ENCODE peak calls at places on chromosome 5, in ten cellular contexts. One of them, this sample, is unnamed.

GRCh38 chr5:139896718-139897117 is 101.1 kb downstream of the PSD2 start:
- DNase-seq in stimulated activated naive CD8-positive, alpha-beta T cell treated with anti-CD3 and anti-CD28 coated beads, Interleukin-15, Interleukin-2, amounts not matched to agents 100 U/mL and 50 U/mL, for 24 hours: no peak
- DNase-seq in ecto neural progenitor cell: no peak
- DNase-seq in NCI-H1105 treated with DMSO at 0.1 percent for 48 hours: no peak
- DNase-seq in WTC11: no peak
- DNase-seq in progenitor cell of endocrine pancreas: no peak
- DNase-seq in fibroblast of pulmonary artery: no peak
- DNase-seq in activated CD8-positive, alpha-beta memory T cell treated with anti-CD3 and anti-CD28 coated beads for 1 hour: no peak
- DNase-seq in T-helper 2 cell: no peak
- DNase-seq in neuronal stem cell: no peak
- DNase-seq in this sample: no peak

GRCh38 chr5:32014345-32014744 is 159.8 kb downstream of the GOLPH3 start:
- DNase-seq in stimulated activated naive CD8-positive, alpha-beta T cell treated with anti-CD3 and anti-CD28 coated beads, Interleukin-15, Interleukin-2, amounts not matched to agents 100 U/mL and 50 U/mL, for 24 hours: no peak
- DNase-seq in ecto neural progenitor cell: no peak
- DNase-seq in NCI-H1105 treated with DMSO at 0.1 percent for 48 hours: no peak
- DNase-seq in WTC11: no peak
- DNase-seq in progenitor cell of endocrine pancreas: no peak
- DNase-seq in fibroblast of pulmonary artery: no peak
- DNase-seq in activated CD8-positive, alpha-beta memory T cell treated with anti-CD3 and anti-CD28 coated beads for 1 hour: no peak
- DNase-seq in T-helper 2 cell: no peak
- DNase-seq in neuronal stem cell: no peak
- DNase-seq in this sample: no peak

GRCh38 chr5:139078345-139078744 is 119.8 kb downstream of the SIL1 start:
- DNase-seq in stimulated activated naive CD8-positive, alpha-beta T cell treated with anti-CD3 and anti-CD28 coated beads, Interleukin-15, Interleukin-2, amounts not matched to agents 100 U/mL and 50 U/mL, for 24 hours: no peak
- DNase-seq in ecto neural progenitor cell: no peak
- DNase-seq in NCI-H1105 treated with DMSO at 0.1 percent for 48 hours: no peak
- DNase-seq in WTC11: no peak
- DNase-seq in progenitor cell of endocrine pancreas: no peak
- DNase-seq in fibroblast of pulmonary artery: no peak
- DNase-seq in activated CD8-positive, alpha-beta memory T cell treated with anti-CD3 and anti-CD28 coated beads for 1 hour: no peak
- DNase-seq in T-helper 2 cell: no peak
- DNase-seq in neuronal stem cell: no peak
- DNase-seq in this sample: no peak

GRCh38 chr5:8615142-8615858 is 746.4 kb downstream of the MTRR start:
- DNase-seq in stimulated activated naive CD8-positive, alpha-beta T cell treated with anti-CD3 and anti-CD28 coated beads, Interleukin-15, Interleukin-2, amounts not matched to agents 100 U/mL and 50 U/mL, for 24 hours: no peak
- DNase-seq in ecto neural progenitor cell: no peak
- DNase-seq in NCI-H1105 treated with DMSO at 0.1 percent for 48 hours: no peak
- DNase-seq in WTC11: no peak
- DNase-seq in progenitor cell of endocrine pancreas: no peak
- DNase-seq in fibroblast of pulmonary artery: no peak
- DNase-seq in activated CD8-positive, alpha-beta memory T cell treated with anti-CD3 and anti-CD28 coated beads for 1 hour: no peak
- DNase-seq in T-helper 2 cell: no peak
- DNase-seq in neuronal stem cell: no peak
- DNase-seq in this sample: no peak

GRCh38 chr5:110262754-110263153 is 463.7 kb downstream of the TMEM232 start:
- DNase-seq in stimulated activated naive CD8-positive, alpha-beta T cell treated with anti-CD3 and anti-CD28 coated beads, Interleukin-15, Interleukin-2, amounts not matched to agents 100 U/mL and 50 U/mL, for 24 hours: no peak
- DNase-seq in ecto neural progenitor cell: no peak
- DNase-seq in NCI-H1105 treated with DMSO at 0.1 percent for 48 hours: no peak
- DNase-seq in WTC11: no peak
- DNase-seq in progenitor cell of endocrine pancreas: no peak
- DNase-seq in fibroblast of pulmonary artery: peak; percentile 0
- DNase-seq in activated CD8-positive, alpha-beta memory T cell treated with anti-CD3 and anti-CD28 coated beads for 1 hour: no peak
- DNase-seq in T-helper 2 cell: no peak
- DNase-seq in neuronal stem cell: no peak
- DNase-seq in this sample: peak; percentile 59

GRCh38 chr5:16741007-16741406 is 124.2 kb upstream of the RETREG1 start:
- DNase-seq in stimulated activated naive CD8-positive, alpha-beta T cell treated with anti-CD3 and anti-CD28 coated beads, Interleukin-15, Interleukin-2, amounts not matched to agents 100 U/mL and 50 U/mL, for 24 hours: no peak
- DNase-seq in ecto neural progenitor cell: no peak
- DNase-seq in NCI-H1105 treated with DMSO at 0.1 percent for 48 hours: no peak
- DNase-seq in WTC11: no peak
- DNase-seq in progenitor cell of endocrine pancreas: no peak
- DNase-seq in fibroblast of pulmonary artery: peak; percentile 69
- DNase-seq in activated CD8-positive, alpha-beta memory T cell treated with anti-CD3 and anti-CD28 coated beads for 1 hour: no peak
- DNase-seq in T-helper 2 cell: no peak
- DNase-seq in neuronal stem cell: no peak
- DNase-seq in this sample: peak; percentile 39

GRCh38 chr5:963673-964531 is 44.7 kb upstream of the NKD2 start:
- DNase-seq in stimulated activated naive CD8-positive, alpha-beta T cell treated with anti-CD3 and anti-CD28 coated beads, Interleukin-15, Interleukin-2, amounts not matched to agents 100 U/mL and 50 U/mL, for 24 hours: peak; percentile 45
- DNase-seq in ecto neural progenitor cell: no peak
- DNase-seq in NCI-H1105 treated with DMSO at 0.1 percent for 48 hours: no peak
- DNase-seq in WTC11: no peak
- DNase-seq in progenitor cell of endocrine pancreas: no peak
- DNase-seq in fibroblast of pulmonary artery: peak; percentile 98
- DNase-seq in activated CD8-positive, alpha-beta memory T cell treated with anti-CD3 and anti-CD28 coated beads for 1 hour: no peak
- DNase-seq in T-helper 2 cell: peak; percentile 27
- DNase-seq in neuronal stem cell: no peak
- DNase-seq in this sample: peak; percentile 49

GRCh38 chr5:102666164-102666951 is 88.7 kb upstream of the PAM start:
- DNase-seq in stimulated activated naive CD8-positive, alpha-beta T cell treated with anti-CD3 and anti-CD28 coated beads, Interleukin-15, Interleukin-2, amounts not matched to agents 100 U/mL and 50 U/mL, for 24 hours: no peak
- DNase-seq in ecto neural progenitor cell: peak; percentile 66
- DNase-seq in NCI-H1105 treated with DMSO at 0.1 percent for 48 hours: peak; percentile 60
- DNase-seq in WTC11: no peak
- DNase-seq in progenitor cell of endocrine pancreas: no peak
- DNase-seq in fibroblast of pulmonary artery: no peak
- DNase-seq in activated CD8-positive, alpha-beta memory T cell treated with anti-CD3 and anti-CD28 coated beads for 1 hour: no peak
- DNase-seq in T-helper 2 cell: no peak
- DNase-seq in neuronal stem cell: peak; percentile 33
- DNase-seq in this sample: peak; percentile 57

GRCh38 chr5:172858511-172858989 is 24.5 kb downstream of the ERGIC1 start:
- DNase-seq in stimulated activated naive CD8-positive, alpha-beta T cell treated with anti-CD3 and anti-CD28 coated beads, Interleukin-15, Interleukin-2, amounts not matched to agents 100 U/mL and 50 U/mL, for 24 hours: no peak
- DNase-seq in ecto neural progenitor cell: no peak
- DNase-seq in NCI-H1105 treated with DMSO at 0.1 percent for 48 hours: no peak
- DNase-seq in WTC11: no peak
- DNase-seq in progenitor cell of endocrine pancreas: no peak
- DNase-seq in fibroblast of pulmonary artery: no peak
- DNase-seq in activated CD8-positive, alpha-beta memory T cell treated with anti-CD3 and anti-CD28 coated beads for 1 hour: no peak
- DNase-seq in T-helper 2 cell: no peak
- DNase-seq in neuronal stem cell: no peak
- DNase-seq in this sample: no peak

GRCh38 chr5:72248352-72249032 is 71.5 kb downstream of the MRPS27 start:
- DNase-seq in stimulated activated naive CD8-positive, alpha-beta T cell treated with anti-CD3 and anti-CD28 coated beads, Interleukin-15, Interleukin-2, amounts not matched to agents 100 U/mL and 50 U/mL, for 24 hours: no peak
- DNase-seq in ecto neural progenitor cell: no peak
- DNase-seq in NCI-H1105 treated with DMSO at 0.1 percent for 48 hours: peak; percentile 17
- DNase-seq in WTC11: no peak
- DNase-seq in progenitor cell of endocrine pancreas: no peak
- DNase-seq in fibroblast of pulmonary artery: peak; percentile 91
- DNase-seq in activated CD8-positive, alpha-beta memory T cell treated with anti-CD3 and anti-CD28 coated beads for 1 hour: no peak
- DNase-seq in T-helper 2 cell: no peak
- DNase-seq in neuronal stem cell: no peak
- DNase-seq in this sample: peak; percentile 86

GRCh38 chr5:153476767-153477166 is 13.7 kb upstream of the GRIA1 start:
- DNase-seq in stimulated activated naive CD8-positive, alpha-beta T cell treated with anti-CD3 and anti-CD28 coated beads, Interleukin-15, Interleukin-2, amounts not matched to agents 100 U/mL and 50 U/mL, for 24 hours: no peak
- DNase-seq in ecto neural progenitor cell: no peak
- DNase-seq in NCI-H1105 treated with DMSO at 0.1 percent for 48 hours: no peak
- DNase-seq in WTC11: no peak
- DNase-seq in progenitor cell of endocrine pancreas: no peak
- DNase-seq in fibroblast of pulmonary artery: peak; percentile 88
- DNase-seq in activated CD8-positive, alpha-beta memory T cell treated with anti-CD3 and anti-CD28 coated beads for 1 hour: no peak
- DNase-seq in T-helper 2 cell: no peak
- DNase-seq in neuronal stem cell: no peak
- DNase-seq in this sample: peak; percentile 86

GRCh38 chr5:1763548-1763911 is 36.1 kb downstream of the MRPL36 start:
- DNase-seq in stimulated activated naive CD8-positive, alpha-beta T cell treated with anti-CD3 and anti-CD28 coated beads, Interleukin-15, Interleukin-2, amounts not matched to agents 100 U/mL and 50 U/mL, for 24 hours: peak; percentile 42
- DNase-seq in ecto neural progenitor cell: peak; percentile 68
- DNase-seq in NCI-H1105 treated with DMSO at 0.1 percent for 48 hours: no peak
- DNase-seq in WTC11: peak; percentile 70
- DNase-seq in progenitor cell of endocrine pancreas: no peak
- DNase-seq in fibroblast of pulmonary artery: peak; percentile 83
- DNase-seq in activated CD8-positive, alpha-beta memory T cell treated with anti-CD3 and anti-CD28 coated beads for 1 hour: no peak
- DNase-seq in T-helper 2 cell: no peak
- DNase-seq in neuronal stem cell: peak; percentile 18
- DNase-seq in this sample: peak; percentile 35

GRCh38 chr5:113232246-113232645 is 202.5 kb downstream of the TSSK1B start:
- DNase-seq in stimulated activated naive CD8-positive, alpha-beta T cell treated with anti-CD3 and anti-CD28 coated beads, Interleukin-15, Interleukin-2, amounts not matched to agents 100 U/mL and 50 U/mL, for 24 hours: no peak
- DNase-seq in ecto neural progenitor cell: no peak
- DNase-seq in NCI-H1105 treated with DMSO at 0.1 percent for 48 hours: no peak
- DNase-seq in WTC11: no peak
- DNase-seq in progenitor cell of endocrine pancreas: no peak
- DNase-seq in fibroblast of pulmonary artery: no peak
- DNase-seq in activated CD8-positive, alpha-beta memory T cell treated with anti-CD3 and anti-CD28 coated beads for 1 hour: no peak
- DNase-seq in T-helper 2 cell: no peak
- DNase-seq in neuronal stem cell: no peak
- DNase-seq in this sample: peak; percentile 61

GRCh38 chr5:37166197-37166596 is 83.0 kb downstream of the CPLANE1 start:
- DNase-seq in stimulated activated naive CD8-positive, alpha-beta T cell treated with anti-CD3 and anti-CD28 coated beads, Interleukin-15, Interleukin-2, amounts not matched to agents 100 U/mL and 50 U/mL, for 24 hours: no peak
- DNase-seq in ecto neural progenitor cell: no peak
- DNase-seq in NCI-H1105 treated with DMSO at 0.1 percent for 48 hours: no peak
- DNase-seq in WTC11: no peak
- DNase-seq in progenitor cell of endocrine pancreas: no peak
- DNase-seq in fibroblast of pulmonary artery: no peak
- DNase-seq in activated CD8-positive, alpha-beta memory T cell treated with anti-CD3 and anti-CD28 coated beads for 1 hour: no peak
- DNase-seq in T-helper 2 cell: no peak
- DNase-seq in neuronal stem cell: no peak
- DNase-seq in this sample: no peak

GRCh38 chr5:162274684-162275083 is 207.1 kb downstream of the GABRG2 start:
- DNase-seq in stimulated activated naive CD8-positive, alpha-beta T cell treated with anti-CD3 and anti-CD28 coated beads, Interleukin-15, Interleukin-2, amounts not matched to agents 100 U/mL and 50 U/mL, for 24 hours: no peak
- DNase-seq in ecto neural progenitor cell: no peak
- DNase-seq in NCI-H1105 treated with DMSO at 0.1 percent for 48 hours: no peak
- DNase-seq in WTC11: peak; percentile 40
- DNase-seq in progenitor cell of endocrine pancreas: no peak
- DNase-seq in fibroblast of pulmonary artery: no peak
- DNase-seq in activated CD8-positive, alpha-beta memory T cell treated with anti-CD3 and anti-CD28 coated beads for 1 hour: no peak
- DNase-seq in T-helper 2 cell: no peak
- DNase-seq in neuronal stem cell: no peak
- DNase-seq in this sample: no peak

GRCh38 chr5:145531038-145531734 is 304.0 kb downstream of the PRELID2 start:
- DNase-seq in stimulated activated naive CD8-positive, alpha-beta T cell treated with anti-CD3 and anti-CD28 coated beads, Interleukin-15, Interleukin-2, amounts not matched to agents 100 U/mL and 50 U/mL, for 24 hours: no peak
- DNase-seq in ecto neural progenitor cell: no peak
- DNase-seq in NCI-H1105 treated with DMSO at 0.1 percent for 48 hours: no peak
- DNase-seq in WTC11: no peak
- DNase-seq in progenitor cell of endocrine pancreas: no peak
- DNase-seq in fibroblast of pulmonary artery: peak; percentile 88
- DNase-seq in activated CD8-positive, alpha-beta memory T cell treated with anti-CD3 and anti-CD28 coated beads for 1 hour: no peak
- DNase-seq in T-helper 2 cell: no peak
- DNase-seq in neuronal stem cell: no peak
- DNase-seq in this sample: peak; percentile 84

GRCh38 chr5:141654298-141654697 is 3.1 kb upstream of the FCHSD1 start:
- DNase-seq in stimulated activated naive CD8-positive, alpha-beta T cell treated with anti-CD3 and anti-CD28 coated beads, Interleukin-15, Interleukin-2, amounts not matched to agents 100 U/mL and 50 U/mL, for 24 hours: no peak
- DNase-seq in ecto neural progenitor cell: no peak
- DNase-seq in NCI-H1105 treated with DMSO at 0.1 percent for 48 hours: no peak
- DNase-seq in WTC11: no peak
- DNase-seq in progenitor cell of endocrine pancreas: no peak
- DNase-seq in fibroblast of pulmonary artery: peak; percentile 43
- DNase-seq in activated CD8-positive, alpha-beta memory T cell treated with anti-CD3 and anti-CD28 coated beads for 1 hour: no peak
- DNase-seq in T-helper 2 cell: no peak
- DNase-seq in neuronal stem cell: no peak
- DNase-seq in this sample: peak; percentile 84

GRCh38 chr5:142924135-142924883 is 154.1 kb downstream of the ARHGAP26 start:
- DNase-seq in stimulated activated naive CD8-positive, alpha-beta T cell treated with anti-CD3 and anti-CD28 coated beads, Interleukin-15, Interleukin-2, amounts not matched to agents 100 U/mL and 50 U/mL, for 24 hours: no peak
- DNase-seq in ecto neural progenitor cell: no peak
- DNase-seq in NCI-H1105 treated with DMSO at 0.1 percent for 48 hours: no peak
- DNase-seq in WTC11: no peak
- DNase-seq in progenitor cell of endocrine pancreas: no peak
- DNase-seq in fibroblast of pulmonary artery: peak; percentile 46
- DNase-seq in activated CD8-positive, alpha-beta memory T cell treated with anti-CD3 and anti-CD28 coated beads for 1 hour: no peak
- DNase-seq in T-helper 2 cell: peak; percentile 53
- DNase-seq in neuronal stem cell: no peak
- DNase-seq in this sample: peak; percentile 24

GRCh38 chr5:32710859-32711692 is at the start of gene NPR3:
- DNase-seq in stimulated activated naive CD8-positive, alpha-beta T cell treated with anti-CD3 and anti-CD28 coated beads, Interleukin-15, Interleukin-2, amounts not matched to agents 100 U/mL and 50 U/mL, for 24 hours: no peak
- DNase-seq in ecto neural progenitor cell: peak; percentile 48
- DNase-seq in NCI-H1105 treated with DMSO at 0.1 percent for 48 hours: no peak
- DNase-seq in WTC11: peak; percentile 22
- DNase-seq in progenitor cell of endocrine pancreas: no peak
- DNase-seq in fibroblast of pulmonary artery: peak; percentile 40
- DNase-seq in activated CD8-positive, alpha-beta memory T cell treated with anti-CD3 and anti-CD28 coated beads for 1 hour: no peak
- DNase-seq in T-helper 2 cell: no peak
- DNase-seq in neuronal stem cell: no peak
- DNase-seq in this sample: no peak

GRCh38 chr5:2703615-2704014 is 47.9 kb downstream of the IRX2 start:
- DNase-seq in stimulated activated naive CD8-positive, alpha-beta T cell treated with anti-CD3 and anti-CD28 coated beads, Interleukin-15, Interleukin-2, amounts not matched to agents 100 U/mL and 50 U/mL, for 24 hours: no peak
- DNase-seq in ecto neural progenitor cell: no peak
- DNase-seq in NCI-H1105 treated with DMSO at 0.1 percent for 48 hours: no peak
- DNase-seq in WTC11: no peak
- DNase-seq in progenitor cell of endocrine pancreas: no peak
- DNase-seq in fibroblast of pulmonary artery: no peak
- DNase-seq in activated CD8-positive, alpha-beta memory T cell treated with anti-CD3 and anti-CD28 coated beads for 1 hour: no peak
- DNase-seq in T-helper 2 cell: no peak
- DNase-seq in neuronal stem cell: no peak
- DNase-seq in this sample: no peak

GRCh38 chr5:57412010-57412409 is 70.6 kb downstream of the ACTBL2 start:
- DNase-seq in stimulated activated naive CD8-positive, alpha-beta T cell treated with anti-CD3 and anti-CD28 coated beads, Interleukin-15, Interleukin-2, amounts not matched to agents 100 U/mL and 50 U/mL, for 24 hours: no peak
- DNase-seq in ecto neural progenitor cell: no peak
- DNase-seq in NCI-H1105 treated with DMSO at 0.1 percent for 48 hours: no peak
- DNase-seq in WTC11: no peak
- DNase-seq in progenitor cell of endocrine pancreas: no peak
- DNase-seq in fibroblast of pulmonary artery: peak; percentile 79
- DNase-seq in activated CD8-positive, alpha-beta memory T cell treated with anti-CD3 and anti-CD28 coated beads for 1 hour: no peak
- DNase-seq in T-helper 2 cell: no peak
- DNase-seq in neuronal stem cell: no peak
- DNase-seq in this sample: peak; percentile 90

GRCh38 chr5:177988989-177989625 is 6.9 kb downstream of the PROP1 start:
- DNase-seq in stimulated activated naive CD8-positive, alpha-beta T cell treated with anti-CD3 and anti-CD28 coated beads, Interleukin-15, Interleukin-2, amounts not matched to agents 100 U/mL and 50 U/mL, for 24 hours: no peak
- DNase-seq in ecto neural progenitor cell: no peak
- DNase-seq in NCI-H1105 treated with DMSO at 0.1 percent for 48 hours: no peak
- DNase-seq in WTC11: no peak
- DNase-seq in progenitor cell of endocrine pancreas: no peak
- DNase-seq in fibroblast of pulmonary artery: no peak
- DNase-seq in activated CD8-positive, alpha-beta memory T cell treated with anti-CD3 and anti-CD28 coated beads for 1 hour: no peak
- DNase-seq in T-helper 2 cell: no peak
- DNase-seq in neuronal stem cell: no peak
- DNase-seq in this sample: no peak

GRCh38 chr5:1747803-1748085 is 51.9 kb downstream of the MRPL36 start:
- DNase-seq in stimulated activated naive CD8-positive, alpha-beta T cell treated with anti-CD3 and anti-CD28 coated beads, Interleukin-15, Interleukin-2, amounts not matched to agents 100 U/mL and 50 U/mL, for 24 hours: no peak
- DNase-seq in ecto neural progenitor cell: no peak
- DNase-seq in NCI-H1105 treated with DMSO at 0.1 percent for 48 hours: no peak
- DNase-seq in WTC11: no peak
- DNase-seq in progenitor cell of endocrine pancreas: no peak
- DNase-seq in fibroblast of pulmonary artery: no peak
- DNase-seq in activated CD8-positive, alpha-beta memory T cell treated with anti-CD3 and anti-CD28 coated beads for 1 hour: no peak
- DNase-seq in T-helper 2 cell: no peak
- DNase-seq in neuronal stem cell: no peak
- DNase-seq in this sample: no peak

GRCh38 chr5:140671472-140672210 is 1.7 kb downstream of the DND1 start:
- DNase-seq in stimulated activated naive CD8-positive, alpha-beta T cell treated with anti-CD3 and anti-CD28 coated beads, Interleukin-15, Interleukin-2, amounts not matched to agents 100 U/mL and 50 U/mL, for 24 hours: no peak
- DNase-seq in ecto neural progenitor cell: no peak
- DNase-seq in NCI-H1105 treated with DMSO at 0.1 percent for 48 hours: no peak
- DNase-seq in WTC11: no peak
- DNase-seq in progenitor cell of endocrine pancreas: no peak
- DNase-seq in fibroblast of pulmonary artery: no peak
- DNase-seq in activated CD8-positive, alpha-beta memory T cell treated with anti-CD3 and anti-CD28 coated beads for 1 hour: no peak
- DNase-seq in T-helper 2 cell: no peak
- DNase-seq in neuronal stem cell: no peak
- DNase-seq in this sample: no peak

GRCh38 chr5:177133845-177134652 is 476 bp downstream of the NSD1 start:
- DNase-seq in stimulated activated naive CD8-positive, alpha-beta T cell treated with anti-CD3 and anti-CD28 coated beads, Interleukin-15, Interleukin-2, amounts not matched to agents 100 U/mL and 50 U/mL, for 24 hours: peak; percentile 52
- DNase-seq in ecto neural progenitor cell: no peak
- DNase-seq in NCI-H1105 treated with DMSO at 0.1 percent for 48 hours: no peak
- DNase-seq in WTC11: peak; percentile 79
- DNase-seq in progenitor cell of endocrine pancreas: peak; percentile 26
- DNase-seq in fibroblast of pulmonary artery: no peak
- DNase-seq in activated CD8-positive, alpha-beta memory T cell treated with anti-CD3 and anti-CD28 coated beads for 1 hour: no peak
- DNase-seq in T-helper 2 cell: peak; percentile 49
- DNase-seq in neuronal stem cell: peak; percentile 67
- DNase-seq in this sample: peak; percentile 34

GRCh38 chr5:128613111-128613510 is 75.1 kb upstream of the FBN2 start:
- DNase-seq in stimulated activated naive CD8-positive, alpha-beta T cell treated with anti-CD3 and anti-CD28 coated beads, Interleukin-15, Interleukin-2, amounts not matched to agents 100 U/mL and 50 U/mL, for 24 hours: no peak
- DNase-seq in ecto neural progenitor cell: no peak
- DNase-seq in NCI-H1105 treated with DMSO at 0.1 percent for 48 hours: no peak
- DNase-seq in WTC11: no peak
- DNase-seq in progenitor cell of endocrine pancreas: no peak
- DNase-seq in fibroblast of pulmonary artery: no peak
- DNase-seq in activated CD8-positive, alpha-beta memory T cell treated with anti-CD3 and anti-CD28 coated beads for 1 hour: no peak
- DNase-seq in T-helper 2 cell: no peak
- DNase-seq in neuronal stem cell: no peak
- DNase-seq in this sample: no peak

This sample was measured in astrocyte.